ENCODE peak calls at places on chromosomes 1 and 21, in four cellular contexts. One of them, this sample, is unnamed.
A peak's percentile ranks its signal among the peaks of the same experiment; 100 is the strongest.

GRCh38 chr1:207949571-207950195 is 38.8 kb upstream of the CD34 start:
- DNase-seq in cardiac muscle cell: no peak
- DNase-seq in body of pancreas: no peak
- DNase-seq in IMR-90: no peak
- DNase-seq in this sample: no peak

GRCh38 chr1:5868931-5869500 is 123.2 kb downstream of the NPHP4 start:
- DNase-seq in cardiac muscle cell: no peak
- DNase-seq in body of pancreas: no peak
- DNase-seq in IMR-90: no peak
- DNase-seq in this sample: no peak

GRCh38 chr1:22189619-22190018 is 46.7 kb upstream of the WNT4 start:
- DNase-seq in cardiac muscle cell: no peak
- DNase-seq in body of pancreas: no peak
- DNase-seq in IMR-90: no peak
- DNase-seq in this sample: no peak

GRCh38 chr1:12057382-12057781 is 5.7 kb upstream of the TNFRSF8 start:
- DNase-seq in cardiac muscle cell: peak; percentile 23
- DNase-seq in body of pancreas: no peak
- DNase-seq in IMR-90: peak; percentile 23
- DNase-seq in this sample: no peak

GRCh38 chr1:160570847-160571246 is 8.4 kb downstream of the CD84 start:
- DNase-seq in cardiac muscle cell: no peak
- DNase-seq in body of pancreas: no peak
- DNase-seq in IMR-90: no peak
- DNase-seq in this sample: no peak

GRCh38 chr1:12206238-12206637 is 23.6 kb upstream of the VPS13D start:
- DNase-seq in cardiac muscle cell: no peak
- DNase-seq in body of pancreas: no peak
- DNase-seq in IMR-90: no peak
- DNase-seq in this sample: no peak

GRCh38 chr1:35390600-35391494 is 122.3 kb downstream of the ZMYM4 start:
- DNase-seq in cardiac muscle cell: no peak
- DNase-seq in body of pancreas: no peak
- DNase-seq in IMR-90: peak; percentile 26
- DNase-seq in this sample: no peak

GRCh38 chr1:93713247-93713764 is 31.7 kb upstream of the BCAR3 start:
- DNase-seq in cardiac muscle cell: no peak
- DNase-seq in body of pancreas: no peak
- DNase-seq in IMR-90: no peak
- DNase-seq in this sample: no peak

GRCh38 chr1:92366045-92366405 is 67.2 kb downstream of the RPAP2 start:
- DNase-seq in cardiac muscle cell: no peak
- DNase-seq in body of pancreas: no peak
- DNase-seq in IMR-90: no peak
- DNase-seq in this sample: no peak

GRCh38 chr1:184677344-184677743 is 77.3 kb downstream of the EDEM3 start:
- DNase-seq in cardiac muscle cell: no peak
- DNase-seq in body of pancreas: no peak
- DNase-seq in IMR-90: no peak
- DNase-seq in this sample: no peak

GRCh38 chr1:42784946-42785693 is at the start of gene TMEM269:
- DNase-seq in cardiac muscle cell: peak; percentile 26
- DNase-seq in body of pancreas: no peak
- DNase-seq in IMR-90: no peak
- DNase-seq in this sample: no peak

GRCh38 chr1:111406325-111406768 is 21.2 kb downstream of the OVGP1 start:
- DNase-seq in cardiac muscle cell: peak; percentile 80
- DNase-seq in body of pancreas: peak; percentile 65
- DNase-seq in IMR-90: peak; percentile 48
- DNase-seq in this sample: no peak

GRCh38 chr1:7886346-7886745 is 33.5 kb upstream of the UTS2 start:
- DNase-seq in cardiac muscle cell: peak; percentile 86
- DNase-seq in body of pancreas: no peak
- DNase-seq in IMR-90: peak; percentile 14
- DNase-seq in this sample: no peak

GRCh38 chr1:175881571-175881970 is 138.2 kb upstream of the TNR start:
- DNase-seq in cardiac muscle cell: no peak
- DNase-seq in body of pancreas: no peak
- DNase-seq in IMR-90: no peak
- DNase-seq in this sample: no peak

GRCh38 chr1:224544276-224544675 is 71.8 kb upstream of the CNIH3 start:
- DNase-seq in cardiac muscle cell: no peak
- DNase-seq in body of pancreas: no peak
- DNase-seq in IMR-90: peak; percentile 47
- DNase-seq in this sample: no peak

GRCh38 chr1:243508303-243508713 is 252.5 kb downstream of the SDCCAG8 start:
- DNase-seq in cardiac muscle cell: no peak
- DNase-seq in body of pancreas: no peak
- DNase-seq in IMR-90: no peak
- DNase-seq in this sample: no peak

GRCh38 chr1:9228589-9228988 is 6.0 kb upstream of the H6PD start:
- DNase-seq in cardiac muscle cell: no peak
- DNase-seq in body of pancreas: no peak
- DNase-seq in IMR-90: peak; percentile 62
- DNase-seq in this sample: no peak

GRCh38 chr1:165116732-165117131 is 239.8 kb downstream of the LMX1A start:
- DNase-seq in cardiac muscle cell: peak; percentile 68
- DNase-seq in body of pancreas: no peak
- DNase-seq in IMR-90: peak; percentile 56
- DNase-seq in this sample: no peak

GRCh38 chr1:105087496-105087895 is 1337.8 kb downstream of the AMY1C start:
- DNase-seq in cardiac muscle cell: no peak
- DNase-seq in body of pancreas: no peak
- DNase-seq in IMR-90: no peak
- DNase-seq in this sample: no peak

GRCh38 chr1:116167625-116168276 is 56.6 kb downstream of the MAB21L3 start:
- DNase-seq in cardiac muscle cell: peak; percentile 53
- DNase-seq in body of pancreas: no peak
- DNase-seq in IMR-90: no peak
- DNase-seq in this sample: no peak

GRCh38 chr1:225848044-225848955 is 33.9 kb downstream of the TMEM63A start:
- DNase-seq in cardiac muscle cell: peak; percentile 39
- DNase-seq in body of pancreas: no peak
- DNase-seq in IMR-90: peak; percentile 56
- DNase-seq in this sample: peak; percentile 79

GRCh38 chr1:32200226-32201010 is at the start of gene CCDC28B:
- DNase-seq in cardiac muscle cell: peak; percentile 70
- DNase-seq in body of pancreas: peak; percentile 52
- DNase-seq in IMR-90: peak; percentile 81
- DNase-seq in this sample: peak; percentile 57

GRCh38 chr1:93150729-93151128 is 29.5 kb downstream of the TMED5 start:
- DNase-seq in cardiac muscle cell: no peak
- DNase-seq in body of pancreas: no peak
- DNase-seq in IMR-90: no peak
- DNase-seq in this sample: no peak

GRCh38 chr1:203564024-203564423 is 62.6 kb upstream of the ATP2B4 start:
- DNase-seq in cardiac muscle cell: peak; percentile 36
- DNase-seq in body of pancreas: no peak
- DNase-seq in IMR-90: peak; percentile 58
- DNase-seq in this sample: no peak

GRCh38 chr21:37582613-37583012 is 216.0 kb downstream of the DYRK1A start:
- DNase-seq in cardiac muscle cell: peak; percentile 84
- DNase-seq in body of pancreas: peak; percentile 27
- DNase-seq in IMR-90: peak; percentile 77
- DNase-seq in this sample: peak; percentile 73

GRCh38 chr1:183869671-183870070 is 64.8 kb downstream of the RGL1 start:
- DNase-seq in cardiac muscle cell: no peak
- DNase-seq in body of pancreas: no peak
- DNase-seq in IMR-90: peak; percentile 24
- DNase-seq in this sample: no peak

GRCh38 chr1:57683037-57683928 is 259.4 kb upstream of the DAB1 start:
- DNase-seq in cardiac muscle cell: no peak
- DNase-seq in body of pancreas: no peak
- DNase-seq in IMR-90: no peak
- DNase-seq in this sample: peak; percentile 24
- TF ChIP-seq CTCF in cardiac muscle cell: no peak
- TF ChIP-seq CTCF in body of pancreas: no peak
- TF ChIP-seq CTCF in IMR-90: no peak
- TF ChIP-seq CTCF in this sample: peak; percentile 51

GRCh38 chr21:15132781-15133180 is 68.0 kb upstream of the NRIP1 start:
- DNase-seq in cardiac muscle cell: no peak
- DNase-seq in body of pancreas: no peak
- DNase-seq in IMR-90: no peak
- DNase-seq in this sample: no peak

GRCh38 chr21:15126948-15127347 is 62.1 kb upstream of the NRIP1 start:
- DNase-seq in cardiac muscle cell: no peak
- DNase-seq in body of pancreas: no peak
- DNase-seq in IMR-90: no peak
- DNase-seq in this sample: no peak

GRCh38 chr21:15128267-15128666 is 63.5 kb upstream of the NRIP1 start:
- DNase-seq in cardiac muscle cell: no peak
- DNase-seq in body of pancreas: no peak
- DNase-seq in IMR-90: no peak
- DNase-seq in this sample: no peak

GRCh38 chr21:15127437-15127836 is 62.6 kb upstream of the NRIP1 start:
- DNase-seq in cardiac muscle cell: no peak
- DNase-seq in body of pancreas: no peak
- DNase-seq in IMR-90: no peak
- DNase-seq in this sample: no peak

DNA sequence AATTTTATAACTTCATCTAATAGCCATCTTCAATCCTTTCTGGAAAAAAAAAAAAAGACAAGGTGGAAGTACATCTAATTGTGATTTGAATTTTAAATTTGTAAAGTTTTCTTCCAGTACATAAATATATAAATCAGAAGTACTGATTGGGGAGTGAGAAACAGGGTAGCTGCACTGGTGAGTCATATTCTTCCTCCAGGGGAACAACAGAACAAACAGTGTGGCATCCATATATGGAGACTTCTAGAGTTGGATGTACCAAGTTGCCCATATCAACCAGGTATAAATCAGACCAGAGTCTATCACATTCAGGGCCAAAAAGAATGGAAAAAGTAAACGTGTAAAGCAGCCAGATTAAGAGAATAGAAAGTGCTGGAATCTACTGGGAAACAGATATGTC is 66.0 kb upstream of the NRIP1 start:
- DNase-seq in cardiac muscle cell: no peak
- DNase-seq in body of pancreas: no peak
- DNase-seq in IMR-90: no peak
- DNase-seq in this sample: no peak
- H3K4me3 ChIP-seq in cardiac muscle cell: no peak overlapping the region
- H3K4me3 ChIP-seq in body of pancreas: no peak overlapping the region
- H3K4me3 ChIP-seq in IMR-90: no peak overlapping the region
- H3K4me3 ChIP-seq in this sample: no peak overlapping the region

GRCh38 chr21:43752758-43753438 is 23.2 kb downstream of the CSTB start:
- DNase-seq in cardiac muscle cell: no peak
- DNase-seq in body of pancreas: no peak
- DNase-seq in IMR-90: no peak
- DNase-seq in this sample: no peak
- H3K36me3 ChIP-seq in cardiac muscle cell: peaks cover 8% of the 10 kb centered on the region
- H3K36me3 ChIP-seq in body of pancreas: no peaks in the 10 kb centered on the region
- H3K36me3 ChIP-seq in IMR-90: peaks cover 83% of the 10 kb centered on the region
- H3K36me3 ChIP-seq in this sample: peaks cover 80% of the 10 kb centered on the region

GRCh38 chr1:63322248-63322943 is at the start of gene FOXD3:
- DNase-seq in cardiac muscle cell: peak; percentile 46
- DNase-seq in body of pancreas: peak; percentile 68
- DNase-seq in IMR-90: peak; percentile 37
- DNase-seq in this sample: peak; percentile 67

GRCh38 chr1:63321788-63322247 is 549 bp upstream of the FOXD3 start:
- DNase-seq in cardiac muscle cell: no peak
- DNase-seq in body of pancreas: no peak
- DNase-seq in IMR-90: no peak
- DNase-seq in this sample: no peak

GRCh38 chr1:63324779-63325119 is 2.4 kb downstream of the FOXD3 start:
- DNase-seq in cardiac muscle cell: no peak
- DNase-seq in body of pancreas: no peak
- DNase-seq in IMR-90: no peak
- DNase-seq in this sample: no peak

GRCh38 chr1:63323866-63324778 is 1.8 kb downstream of the FOXD3 start:
- DNase-seq in cardiac muscle cell: no peak
- DNase-seq in body of pancreas: no peak
- DNase-seq in IMR-90: no peak
- DNase-seq in this sample: no peak

GRCh38 chr1:63322944-63323865 is 838 bp downstream of the FOXD3 start:
- DNase-seq in cardiac muscle cell: no peak
- DNase-seq in body of pancreas: no peak
- DNase-seq in IMR-90: no peak
- DNase-seq in this sample: peak; percentile 69
- TF ChIP-seq CTCF in cardiac muscle cell: no peak
- TF ChIP-seq CTCF in body of pancreas: no peak
- TF ChIP-seq CTCF in IMR-90: no peak
- TF ChIP-seq CTCF in this sample: peak; percentile 38

This sample was measured in WERI-Rb-1.